ENCODE peak calls at places on chromosomes 13 and 19, in nine cellular contexts. D, L, R, W, S, A, P, C and F are unnamed samples.

GRCh38 chr19:5827342-5827890 is 12.1 kb downstream of the FUT6 start:
- DNase-seq in S (no peak), C (no peak), A (no peak), R (no peak), P (no peak), W (no peak), L (no peak), D (no peak), F (no peak)

GRCh38 chr13:110509478-110509926 is 52.0 kb downstream of the RAB20 start:
- DNase-seq in R (no peak), A (no peak), C (no peak), W (no peak), L (no peak), D (peak), P (no peak), S (no peak), F (no peak)

GRCh38 chr13:100124265-100124664 is 35.4 kb downstream of the PCCA start:
- DNase-seq in L (no peak), C (peak), D (peak), S (no peak), P (peak), R (no peak), A (no peak), W (peak), F (no peak)

GRCh38 chr19:10454267-10454666 is 33.9 kb downstream of the PDE4A start:
- DNase-seq in C (peak), A (no peak), L (no peak), S (no peak), D (peak), P (no peak), W (no peak), R (no peak), F (peak)

GRCh38 chr13:32938907-32939306 is 77.3 kb upstream of the KL start:
- DNase-seq in R (no peak), L (peak), S (no peak), P (peak), C (peak), D (peak), W (peak), A (no peak), F (no peak)

GRCh38 chr13:32802159-32802558 is 214.1 kb upstream of the KL start:
- DNase-seq in R (no peak), A (no peak), D (peak), S (no peak), L (no peak), P (no peak), W (no peak), C (peak), F (no peak)

GRCh38 chr19:1312732-1313694 is 27.3 kb downstream of the EFNA2 start:
- DNase-seq in P (peak), C (peak), R (no peak), D (peak), L (peak), A (peak), W (peak), S (no peak), F (no peak)

GRCh38 chr13:26721251-26721939 is 39.2 kb downstream of the GPR12 start:
- DNase-seq in C (no peak), A (peak), P (no peak), D (no peak), S (no peak), R (no peak), W (no peak), L (no peak), F (no peak)

GRCh38 chr19:36111200-36111539 is 227 bp downstream of the OVOL3 start:
- DNase-seq in L (no peak), A (no peak), S (no peak), R (no peak), C (no peak), D (no peak), W (no peak), P (no peak), F (no peak)

GRCh38 chr13:94056362-94056990 is 423.0 kb downstream of the DCT start:
- DNase-seq in S (no peak), C (peak), A (no peak), L (no peak), P (no peak), D (no peak), W (peak), R (no peak), F (no peak)

GRCh38 chr13:25775986-25776385 is 275.8 kb downstream of the SHISA2 start:
- DNase-seq in L (no peak), P (no peak), R (no peak), C (no peak), D (no peak), S (no peak), A (peak), W (no peak), F (no peak)

GRCh38 chr13:113920606-113921306 is 53.1 kb downstream of the C13orf46 start:
- DNase-seq in S (no peak), P (no peak), W (no peak), R (no peak), D (no peak), C (no peak), A (peak), L (no peak), F (no peak)

GRCh38 chr13:84645196-84646071 is 763.2 kb upstream of the SLITRK1 start:
- DNase-seq in R (no peak), S (no peak), C (peak), A (no peak), L (peak), W (peak), P (peak), D (peak), F (no peak)

GRCh38 chr13:100473493-100474044 is 115.0 kb downstream of the GGACT start:
- DNase-seq in R (no peak), C (no peak), S (no peak), A (no peak), W (no peak), L (no peak), D (no peak), P (no peak), F (no peak)

GRCh38 chr13:46531953-46532352 is 21.0 kb upstream of the LRCH1 start:
- DNase-seq in W (no peak), C (no peak), D (no peak), R (no peak), S (no peak), A (no peak), P (no peak), L (peak), F (no peak)

GRCh38 chr13:28856284-28856683 is 36.1 kb downstream of the MTUS2 start:
- DNase-seq in P (no peak), C (no peak), S (no peak), A (no peak), W (no peak), L (no peak), R (no peak), D (no peak), F (no peak)

GRCh38 chr19:13208131-13208963 is 58.1 kb downstream of the IER2 start:
- DNase-seq in A (no peak), R (peak), P (no peak), C (peak), D (peak), W (peak), L (peak), S (peak), F (no peak)

GRCh38 chr13:98143601-98144500 is 957 bp downstream of the FARP1 start:
- DNase-seq in L (peak), P (peak), D (peak), A (peak), R (peak), W (peak), S (peak), C (peak), F (no peak)

GRCh38 chr19:38898788-38899446 is 501 bp downstream of the SIRT2 start:
- DNase-seq in C (peak), R (no peak), W (peak), P (peak), D (no peak), L (peak), S (peak), A (no peak), F (no peak)

GRCh38 chr19:44303976-44304568 is 753 bp downstream of the ZNF235 start:
- DNase-seq in D (peak), R (no peak), L (no peak), C (peak), P (no peak), A (no peak), W (peak), S (no peak), F (no peak)

GRCh38 chr19:49681830-49682229 is 4.8 kb downstream of the PRMT1 start:
- DNase-seq in C (no peak), P (no peak), A (no peak), W (no peak), D (no peak), S (no peak), R (no peak), L (no peak), F (no peak)

GRCh38 chr19:29365836-29366417 is 153.0 kb upstream of the UQCRFS1 start:
- DNase-seq in S (no peak), A (peak), R (no peak), P (no peak), W (no peak), L (no peak), C (no peak), D (no peak), F (no peak)

GRCh38 chr13:97726664-97727235 is 226.7 kb upstream of the IPO5 start:
- DNase-seq in P (peak), S (no peak), W (no peak), R (no peak), D (peak), L (peak), A (no peak), C (no peak), F (no peak)

GRCh38 chr13:73401769-73402168 is 343.0 kb downstream of the KLF5 start:
- DNase-seq in S (no peak), P (no peak), D (no peak), A (no peak), C (no peak), W (no peak), R (no peak), L (no peak), F (no peak)

GRCh38 chr13:51838235-51838846 is 6.6 kb downstream of the TMEM272 start:
- DNase-seq in D (peak), P (no peak), A (no peak), R (no peak), S (no peak), W (peak), C (peak), L (peak), F (no peak)

GRCh38 chr19:43525836-43526771 is 897 bp downstream of the ETHE1 start:
- DNase-seq in R (no peak), P (peak), L (peak), C (peak), W (no peak), A (peak), S (no peak), D (peak), F (no peak)

GRCh38 chr19:32363175-32363574 is 17.8 kb downstream of the ZNF507 start:
- DNase-seq in W (peak), S (no peak), A (no peak), D (peak), P (peak), R (no peak), C (no peak), L (no peak), F (no peak)

GRCh38 chr13:98599502-98600328 is 22.8 kb upstream of the STK24 start:
- DNase-seq in A (no peak), P (no peak), C (peak), W (peak), S (no peak), R (no peak), L (peak), D (peak), F (no peak)

GRCh38 chr13:79385694-79386093 is 20.4 kb downstream of the RBM26 start:
- DNase-seq in W (no peak), R (no peak), D (no peak), S (no peak), L (no peak), C (peak), P (peak), A (no peak), F (no peak)

GRCh38 chr19:30323904-30324303 is 48.3 kb upstream of the ZNF536 start:
- DNase-seq in W (no peak), L (no peak), A (peak), R (no peak), S (no peak), C (no peak), D (no peak), P (no peak), F (no peak)

GRCh38 chr19:48552406-48553322 is 692 bp downstream of the SULT2B1 start:
- DNase-seq in R (no peak), L (no peak), C (peak), S (no peak), P (no peak), A (no peak), W (no peak), D (no peak), F (no peak)

GRCh38 chr19:53365134-53365898 is at the start of gene ZNF525:
- DNase-seq in D (peak), C (peak), P (peak), A (peak), S (peak), L (peak), R (peak), W (peak), F (peak)

GRCh38 chr13:102012299-102013293 is 389.3 kb downstream of the FGF14 start:
- DNase-seq in P (no peak), A (no peak), S (no peak), L (no peak), D (no peak), C (no peak), W (no peak), R (no peak), F (no peak)

GRCh38 chr19:40605201-40605971 is 4.2 kb downstream of the LTBP4 start:
- DNase-seq in D (peak), R (peak), L (peak), S (peak), P (peak), W (peak), C (peak), A (peak), F (peak)

GRCh38 chr19:40603719-40604646 is 2.8 kb downstream of the LTBP4 start:
- DNase-seq in P (peak), W (peak), L (peak), C (peak), S (peak), D (peak), A (peak), R (peak), F (peak)

GRCh38 chr19:40601061-40601973 is at the start of gene LTBP4:
- DNase-seq in W (no peak), A (peak), P (peak), R (no peak), D (peak), L (no peak), C (peak), S (peak), F (no peak)

GRCh38 chr19:40604647-40605200 is 3.6 kb downstream of the LTBP4 start:
- DNase-seq in L (no peak), R (no peak), P (peak), S (no peak), C (no peak), W (no peak), A (peak), D (no peak), F (no peak)

DNA sequence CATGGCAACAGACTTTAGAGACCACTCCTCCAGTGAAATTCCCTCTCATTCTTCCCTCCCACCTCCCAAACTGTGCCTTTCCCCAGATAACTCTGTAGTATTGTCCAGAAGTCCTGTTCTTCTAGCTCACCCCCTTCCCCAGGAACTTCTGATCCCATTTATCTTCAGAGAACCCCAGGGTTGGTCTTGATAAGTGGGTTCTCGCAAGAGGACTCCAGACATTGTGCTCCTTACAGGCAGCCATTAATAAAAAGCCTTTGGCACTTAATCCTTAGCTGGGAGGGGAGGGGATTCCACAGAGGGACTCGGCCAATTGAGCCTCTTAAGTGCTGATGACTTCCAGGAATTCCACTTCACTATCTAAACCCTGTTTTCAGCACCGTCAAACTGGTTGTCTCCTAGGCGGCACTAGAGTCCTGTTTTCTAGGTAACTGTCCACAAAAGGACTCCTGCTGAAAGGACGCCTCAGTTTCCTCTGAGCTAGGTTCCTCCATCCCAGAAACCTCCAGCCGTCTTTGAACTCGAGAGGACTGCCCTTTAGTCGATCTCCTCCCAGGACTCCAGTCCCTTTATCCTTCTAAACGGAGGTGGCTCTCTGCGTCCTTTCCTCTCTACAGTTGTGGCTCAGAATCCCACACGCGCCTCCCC is 2.0 kb downstream of the LTBP4 start:
- DNase-seq in R (no peak), P (peak), A (peak), D (no peak), W (peak), C (peak), S (no peak), L (peak), F (no peak)
- H3K4me3 ChIP-seq in R (peak), P (peak), A (no peak), D (peak), W (peak), C (peak), S (peak), L (peak), F (peak)

GRCh38 chr13:48653074-48654054 is at the start of gene CYSLTR2:
- DNase-seq in A (no peak), W (peak), C (peak), D (peak), L (peak), S (no peak), P (no peak), R (no peak), F (no peak)
- H3K4me3 ChIP-seq in A (no peak), W (no peak), C (no peak), D (no peak), L (no peak), S (no peak), P (no peak), R (no peak), F (no peak)

GRCh38 chr19:14550201-14550754 is 20.9 kb downstream of the TECR start:
- DNase-seq in A (no peak), S (no peak), C (no peak), P (peak), R (no peak), W (no peak), L (no peak), D (no peak), F (peak)

GRCh38 chr19:14544047-14544446 is 14.7 kb downstream of the TECR start:
- DNase-seq in S (no peak), A (no peak), R (no peak), C (no peak), D (no peak), L (no peak), P (peak), W (no peak), F (no peak)

GRCh38 chr19:14544977-14545715 is 15.8 kb downstream of the TECR start:
- DNase-seq in L (no peak), A (no peak), S (no peak), R (no peak), C (no peak), P (peak), D (no peak), W (peak), F (peak)

GRCh38 chr19:14542721-14543328 is 13.4 kb downstream of the TECR start:
- DNase-seq in P (peak), W (peak), S (no peak), C (peak), L (peak), A (no peak), D (no peak), R (no peak), F (no peak)

GRCh38 chr19:14545716-14546082 is 16.3 kb downstream of the TECR start:
- DNase-seq in C (no peak), D (no peak), W (no peak), L (no peak), R (no peak), S (no peak), P (no peak), A (no peak), F (no peak)
- H3K4me3 ChIP-seq in C (no peak), D (no peak), W (no peak), L (no peak), R (no peak), S (no peak), P (no peak), A (no peak), F (peak)

GRCh38 chr13:20828540-20829364 is 55.0 kb upstream of the EEF1AKMT1 start:
- DNase-seq in P (peak), W (peak), A (no peak), S (peak), L (peak), R (no peak), C (peak), D (peak), F (no peak)
- H3K4me3 ChIP-seq in P (no peak), W (peak), A (no peak), S (no peak), L (peak), R (no peak), C (peak), D (peak), F (peak)

DNA sequence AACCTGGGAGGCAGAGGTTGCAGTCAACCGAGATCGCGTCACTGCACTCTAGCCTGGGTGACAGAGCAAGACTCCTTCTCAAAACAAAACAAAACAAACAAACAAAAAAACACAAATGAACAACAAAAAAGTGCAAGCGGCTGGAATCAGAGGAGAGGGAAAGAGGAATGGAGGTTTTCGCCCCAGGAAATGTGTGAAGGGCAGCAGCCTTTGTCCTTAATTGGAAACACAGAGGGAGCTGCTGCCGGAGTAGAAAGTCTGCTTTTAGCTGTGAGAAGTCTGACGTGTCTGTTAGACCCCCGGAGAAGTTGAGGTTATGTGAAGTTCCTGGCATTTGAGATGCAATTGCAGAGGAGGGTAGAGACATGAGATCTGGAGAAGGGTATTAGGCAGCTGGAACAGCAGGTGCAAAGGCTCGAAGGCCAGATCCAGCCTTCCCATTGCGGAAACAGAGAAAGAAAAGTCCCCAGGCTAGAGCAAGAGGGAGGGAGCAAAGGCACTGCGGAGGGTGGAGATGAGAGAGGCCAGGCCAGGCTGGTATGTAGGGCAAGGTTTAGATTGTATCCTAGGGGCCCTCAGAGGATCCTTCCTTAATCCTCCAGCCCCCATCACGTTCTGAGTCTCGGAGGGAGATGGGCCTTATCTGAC is 475 bp downstream of the TMIGD2 start:
- DNase-seq in C (no peak), P (no peak), R (no peak), D (no peak), S (no peak), L (no peak), W (no peak), A (no peak), F (no peak)
- H3K4me3 ChIP-seq in C (no peak), P (no peak), R (no peak), D (no peak), S (no peak), L (no peak), W (no peak), A (no peak), F (no peak)

GRCh38 chr19:7916137-7916907 is 1.7 kb downstream of the TGFBR3L start:
- DNase-seq in R (no peak), W (no peak), C (peak), A (no peak), L (no peak), P (peak), D (peak), S (no peak), F (no peak)
- H3K4me3 ChIP-seq in R (no peak), W (peak), C (peak), A (no peak), L (peak), P (peak), D (no peak), S (no peak), F (peak)